ENCODE peak calls at places on chromosomes 13 and 19, in eight cellular contexts. G is PC-9, R is H9, M is adrenal gland, D is breast epithelium, Q is fibroblast of lung, E is uterus, I is body of pancreas. S is an unnamed sample.

GRCh38 chr19:16446108-16447014 is 25.4 kb downstream of the EPS15L1 start:
- DNase-seq in I (no peak), M (no peak), R (no peak), E (no peak), G (no peak), Q (no peak), D (no peak), S (no peak)

GRCh38 chr19:29672933-29673336 is 7.7 kb downstream of the PLEKHF1 start:
- DNase-seq in Q (no peak), R (no peak), E (no peak), G (no peak), I (no peak), M (no peak), D (peak; percentile 46), S (no peak)

GRCh38 chr13:101139076-101139475 is 277.2 kb downstream of the NALCN start:
- DNase-seq in M (no peak), I (no peak), Q (no peak), G (no peak), E (no peak), D (no peak), R (no peak), S (no peak)

GRCh38 chr13:90047600-90047999 is 1299.9 kb upstream of the MIR17HG start:
- DNase-seq in M (no peak), Q (no peak), R (no peak), D (no peak), I (no peak), E (no peak), G (no peak), S (no peak)

GRCh38 chr13:96993660-96994029 is 631 bp downstream of the OXGR1 start:
- DNase-seq in E (no peak), Q (no peak), D (no peak), G (no peak), I (no peak), M (no peak), R (no peak), S (no peak)

GRCh38 chr13:100694722-100695644 is 20.4 kb upstream of the TMTC4 start:
- DNase-seq in I (peak; percentile 60), E (no peak), Q (peak; percentile 46), R (peak; percentile 84), M (peak; percentile 82), D (no peak), G (no peak), S (peak; percentile 62)

GRCh38 chr13:50306096-50306495 is 290.9 kb downstream of the KCNRG start:
- DNase-seq in G (no peak), M (peak; percentile 51), D (no peak), Q (no peak), I (no peak), E (no peak), R (no peak), S (no peak)

GRCh38 chr13:67228909-67229308 is 1.2 kb downstream of the PCDH9 start:
- DNase-seq in E (no peak), I (no peak), G (no peak), Q (peak; percentile 32), D (no peak), M (no peak), R (no peak), S (no peak)

GRCh38 chr19:35909684-35910035 is 1.6 kb upstream of the TYROBP start:
- DNase-seq in I (no peak), G (no peak), E (no peak), M (no peak), Q (no peak), D (no peak), R (no peak), S (no peak)

GRCh38 chr19:42529248-42529764 is 1.0 kb upstream of the CEACAM1 start:
- DNase-seq in M (peak; percentile 77), D (peak; percentile 63), I (peak; percentile 79), E (peak; percentile 37), G (no peak), R (peak; percentile 80), Q (peak; percentile 34), S (peak; percentile 75)

GRCh38 chr13:63625869-63626268 is 2210.2 kb upstream of the PCDH20 start:
- DNase-seq in E (no peak), M (no peak), D (no peak), I (no peak), Q (peak; percentile 25), G (no peak), R (no peak), S (no peak)

GRCh38 chr13:32883501-32883900 is 132.7 kb upstream of the KL start:
- DNase-seq in R (no peak), E (no peak), I (peak; percentile 26), M (no peak), D (no peak), G (no peak), Q (peak; percentile 33), S (peak; percentile 41)

GRCh38 chr19:33446156-33446917 is 72.8 kb downstream of the CEBPG start:
- DNase-seq in M (no peak), G (no peak), D (peak; percentile 28), I (no peak), R (no peak), Q (no peak), E (no peak), S (no peak)

GRCh38 chr13:60467098-60467497 is 70.1 kb downstream of the TDRD3 start:
- DNase-seq in R (no peak), E (no peak), Q (no peak), I (no peak), M (no peak), D (no peak), G (no peak), S (no peak)

GRCh38 chr13:92649140-92649813 is 577.3 kb upstream of the GPC6 start:
- DNase-seq in M (no peak), I (no peak), E (no peak), G (no peak), R (no peak), D (no peak), Q (peak; percentile 27), S (no peak)

GRCh38 chr13:111115841-111116500 is 861 bp downstream of the ARHGEF7 start:
- DNase-seq in Q (peak; percentile 86), I (peak; percentile 36), G (no peak), M (peak; percentile 31), D (no peak), E (peak; percentile 72), R (no peak), S (peak; percentile 60)

GRCh38 chr13:28355822-28356371 is 139.0 kb downstream of the FLT1 start:
- DNase-seq in E (no peak), R (no peak), D (no peak), M (no peak), Q (no peak), G (no peak), I (no peak), S (no peak)

GRCh38 chr19:51450730-51451307 is 7.4 kb downstream of the SIGLEC8 start:
- DNase-seq in I (no peak), R (no peak), G (no peak), D (no peak), M (no peak), Q (no peak), E (no peak), S (no peak)

GRCh38 chr13:44471686-44472085 is 98.1 kb downstream of the SERP2 start:
- DNase-seq in I (no peak), R (no peak), D (no peak), M (no peak), E (no peak), G (peak; percentile 56), Q (peak; percentile 28), S (no peak)

GRCh38 chr19:38705197-38706019 is 38.9 kb downstream of the CAPN12 start:
- DNase-seq in G (no peak), M (no peak), E (no peak), I (no peak), Q (no peak), R (no peak), D (no peak), S (no peak)

GRCh38 chr19:38708413-38709024 is 35.8 kb downstream of the CAPN12 start:
- DNase-seq in Q (no peak), D (no peak), M (no peak), E (no peak), G (no peak), R (no peak), I (no peak), S (no peak)

GRCh38 chr19:38709119-38709518 is 35.2 kb downstream of the CAPN12 start:
- DNase-seq in G (no peak), E (no peak), Q (no peak), M (no peak), D (no peak), R (no peak), I (no peak), S (no peak)

GRCh38 chr19:38707512-38708114 is 36.7 kb downstream of the CAPN12 start:
- DNase-seq in I (peak; percentile 77), M (peak; percentile 83), D (peak; percentile 87), G (peak; percentile 69), Q (no peak), R (no peak), E (peak; percentile 52), S (peak; percentile 72)

GRCh38 chr19:38706792-38707511 is 37.3 kb downstream of the CAPN12 start:
- DNase-seq in M (no peak), D (no peak), E (no peak), I (no peak), Q (no peak), G (no peak), R (peak; percentile 48), S (no peak)
- H3K27ac ChIP-seq in M (no peak overlapping the region), D (peak overlapping the region; percentile 86), E (peak overlapping the region; percentile 78), I (peak overlapping the region; percentile 0), Q (no peak overlapping the region), G (peak overlapping the region; percentile 46), R (no peak overlapping the region), S (peak overlapping the region; percentile 32)

GRCh38 chr19:2631213-2631821 is 71.2 kb downstream of the GNG7 start:
- DNase-seq in I (no peak), D (no peak), M (no peak), E (no peak), Q (peak; percentile 48), G (no peak), R (no peak), S (no peak)
- TF ChIP-seq CTCF in I (no peak), D (no peak), M (no peak), E (no peak), Q (no peak), G (no peak), R (peak; percentile 15), S (no peak)

GRCh38 chr19:9823816-9824215 is 3.9 kb upstream of the UBL5 start:
- DNase-seq in G (no peak), D (no peak), E (no peak), M (no peak), Q (no peak), I (no peak), R (no peak), S (no peak)
- H3K4me1 ChIP-seq in G (peaks cover 18% of the 10 kb centered on the region), D (no peaks in the 10 kb centered on the region), E (peaks cover 7% of the 10 kb centered on the region), M (peaks cover 18% of the 10 kb centered on the region), Q (peaks cover 4% of the 10 kb centered on the region), I (peaks cover 22% of the 10 kb centered on the region), R (peaks cover 3% of the 10 kb centered on the region), S (peaks cover 12% of the 10 kb centered on the region)

GRCh38 chr19:1363599-1363998 is 20.1 kb upstream of the NDUFS7 start:
- DNase-seq in M (no peak), G (no peak), I (no peak), Q (no peak), R (no peak), E (no peak), D (no peak), S (no peak)

GRCh38 chr19:1365964-1366695 is 17.6 kb upstream of the NDUFS7 start:
- DNase-seq in G (no peak), M (no peak), I (no peak), Q (no peak), D (no peak), R (no peak), E (no peak), S (no peak)

GRCh38 chr19:1365306-1365963 is 18.3 kb upstream of the NDUFS7 start:
- DNase-seq in D (no peak), M (no peak), G (no peak), Q (no peak), I (no peak), E (no peak), R (no peak), S (no peak)

GRCh38 chr19:1362385-1363257 is 21.1 kb upstream of the NDUFS7 start:
- DNase-seq in G (no peak), E (no peak), D (no peak), M (no peak), R (no peak), I (no peak), Q (no peak), S (no peak)

GRCh38 chr19:1364070-1364719 is 19.5 kb upstream of the NDUFS7 start:
- DNase-seq in R (no peak), E (no peak), G (no peak), D (no peak), Q (no peak), I (no peak), M (no peak), S (no peak)
- H3K27ac ChIP-seq in R (no peak overlapping the region), E (no peak overlapping the region), G (no peak overlapping the region), D (no peak overlapping the region), Q (no peak overlapping the region), I (no peak overlapping the region), M (no peak overlapping the region), S (no peak overlapping the region)